ENCODE peak calls at places on chromosomes 16 and 17, in nine cellular contexts. Z, Y, R, O, J, S, G, E and H are unnamed samples.
A peak's percentile ranks its signal among the peaks of the same experiment; 100 is the strongest.

GRCh38 chr17:62676231-62676943 is 48.9 kb downstream of the MRC2 start:
- DNase-seq in R (no peak), O (no peak), E (no peak), Y (no peak), Z (no peak), S (no peak), G (no peak), J (no peak), H (no peak)

GRCh38 chr16:74123195-74123594 is 173.4 kb upstream of the PSMD7 start:
- DNase-seq in Y (no peak), S (no peak), O (no peak), E (no peak), J (no peak), R (no peak), G (no peak), Z (no peak), H (no peak)

GRCh38 chr17:7427549-7427948 is 1.1 kb upstream of the SPEM3 start:
- DNase-seq in R (no peak), Z (no peak), E (no peak), Y (no peak), G (no peak), O (no peak), J (no peak), S (no peak), H (no peak)

GRCh38 chr16:87192418-87193073 is 124.6 kb downstream of the C16orf95 start:
- DNase-seq in O (no peak), J (no peak), R (no peak), Y (no peak), G (no peak), E (no peak), Z (no peak), S (no peak), H (no peak)

GRCh38 chr17:82235775-82236141 is 6.9 kb downstream of the SLC16A3 start:
- DNase-seq in G (no peak), E (no peak), R (no peak), Z (no peak), J (no peak), S (no peak), Y (no peak), O (no peak), H (peak; percentile 36)

GRCh38 chr17:52024296-52024870 is 134.1 kb downstream of the CA10 start:
- DNase-seq in G (no peak), O (no peak), R (no peak), Z (no peak), J (no peak), S (no peak), Y (no peak), E (no peak), H (no peak)

GRCh38 chr16:64150193-64150592 is 971.7 kb downstream of the CDH11 start:
- DNase-seq in R (no peak), Y (peak; percentile 15), J (no peak), Z (no peak), S (no peak), O (no peak), E (no peak), G (no peak), H (no peak)

GRCh38 chr16:67969286-67970039 is 1.0 kb upstream of the SLC12A4 start:
- DNase-seq in Y (peak; percentile 20), G (peak; percentile 64), R (peak; percentile 81), E (no peak), O (no peak), Z (no peak), S (no peak), J (no peak), H (no peak)

GRCh38 chr16:87235810-87236515 is 81.2 kb downstream of the C16orf95 start:
- DNase-seq in O (no peak), S (no peak), G (no peak), Y (no peak), J (no peak), E (no peak), R (peak; percentile 45), Z (no peak), H (no peak)

DNA sequence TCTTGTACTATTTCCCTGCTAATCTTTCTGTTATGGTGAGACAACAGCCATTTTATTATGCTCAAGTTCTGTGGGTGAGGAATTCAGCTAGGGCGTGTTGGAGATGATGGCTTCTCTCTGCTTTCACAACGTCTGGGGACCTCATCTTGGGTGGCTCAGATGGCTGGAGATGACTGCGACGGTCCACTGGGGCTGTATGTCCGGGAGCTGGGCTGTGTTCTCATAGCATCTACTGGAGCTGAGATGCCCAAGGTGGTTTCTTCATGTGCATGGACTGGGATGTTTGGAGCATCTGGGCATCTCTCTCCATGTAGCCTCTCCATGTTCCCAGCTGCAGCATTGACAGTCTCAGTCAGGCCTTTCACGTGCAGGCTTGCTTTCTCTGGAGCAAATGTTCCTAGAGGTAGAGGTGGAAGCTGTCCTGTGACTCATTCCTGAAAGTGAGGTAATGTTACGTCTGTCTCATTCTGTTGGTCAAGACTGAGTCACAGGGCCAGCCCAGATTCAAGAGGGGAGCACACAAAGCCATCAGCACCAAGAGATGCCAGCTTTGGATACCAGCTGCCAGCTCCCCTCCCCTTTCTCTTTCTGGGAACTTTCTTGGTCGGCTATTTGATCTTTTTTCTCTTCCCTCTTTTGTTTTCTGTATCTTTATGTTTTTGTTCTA is 96.2 kb downstream of the RAP1GAP2 start:
- DNase-seq in Z (peak; percentile 74), Y (peak; percentile 19), G (no peak), S (no peak), O (no peak), R (no peak), E (no peak), J (peak; percentile 85), H (peak; percentile 34)
- TF ChIP-seq POLR2AphosphoS5 in Z (peak; percentile 77), Y (no peak), G (no peak), S (peak; percentile 30), O (no peak), R (no peak), E (no peak), J (peak; percentile 45), H (no peak)

DNA sequence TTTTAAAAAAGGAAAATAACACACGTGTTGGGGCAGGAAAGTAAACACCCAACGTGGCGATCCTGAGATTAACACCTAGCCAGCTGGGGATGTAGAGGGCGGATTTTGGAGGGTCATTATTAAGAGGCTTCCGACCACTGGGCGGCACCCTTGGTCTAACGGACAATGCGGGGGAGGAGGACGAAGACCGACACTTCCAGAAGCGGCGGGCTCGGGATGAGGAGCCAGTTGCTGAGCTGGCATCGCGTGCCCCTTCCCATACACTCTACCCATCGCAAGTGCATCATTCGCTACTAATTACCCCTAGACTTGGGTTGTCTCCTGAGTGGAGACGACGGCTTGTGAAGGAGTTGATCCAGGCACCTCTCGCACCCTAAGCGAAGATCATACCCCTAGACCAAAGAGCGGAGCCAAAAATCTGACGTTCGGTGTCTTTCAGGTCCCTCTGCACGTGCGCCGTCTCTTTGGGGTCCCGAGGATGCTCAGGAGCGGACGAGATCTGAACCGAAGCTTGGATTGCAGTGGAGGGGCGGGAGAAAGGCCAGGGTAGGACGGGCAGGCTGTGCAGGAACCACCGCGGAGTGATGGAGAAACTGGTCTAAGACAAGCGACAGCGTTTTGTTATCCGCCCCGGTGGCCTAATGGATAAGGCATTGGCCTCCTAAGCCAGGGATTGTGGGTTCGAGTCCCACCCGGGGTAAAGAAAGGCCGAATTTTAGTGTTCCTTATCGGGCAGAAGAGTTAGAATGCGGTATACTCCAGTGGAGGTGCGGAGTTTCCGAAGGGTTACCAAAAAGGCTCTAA is 17.6 kb downstream of the ZNF213 start:
- DNase-seq in J (peak; percentile 89), G (peak; percentile 93), R (peak; percentile 96), Y (peak; percentile 93), O (peak; percentile 88), E (peak; percentile 77), Z (peak; percentile 86), S (peak; percentile 86), H (peak; percentile 91)
- TF ChIP-seq CTCF in J (peak; percentile 48), G (no peak), R (peak; percentile 57), Y (peak; percentile 46), O (peak; percentile 64), E (peak; percentile 43), Z (peak; percentile 26), S (peak; percentile 30), H (no peak)

DNA sequence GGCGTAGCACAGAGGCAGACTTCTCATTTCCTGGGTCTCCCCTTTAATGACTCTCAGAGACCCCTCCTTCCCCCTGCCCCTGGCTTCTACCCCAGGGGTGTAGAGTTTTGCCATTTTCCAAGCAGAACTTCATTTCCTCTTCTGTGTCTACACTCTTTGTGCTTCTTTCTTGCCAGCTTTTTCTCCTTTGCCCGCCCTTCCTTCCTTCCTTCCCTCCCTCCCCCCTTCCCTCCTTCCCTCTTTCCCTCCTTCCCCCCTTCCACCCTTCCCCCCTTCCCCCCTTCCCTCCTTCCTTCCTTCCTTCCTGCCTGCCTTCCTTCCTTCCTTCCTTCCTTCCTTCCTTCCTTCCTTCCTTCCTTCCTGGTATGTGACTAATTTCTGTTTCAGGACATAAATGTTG is 47.0 kb downstream of the MAPT start:
- DNase-seq in J (no peak), R (no peak), Y (no peak), G (no peak), Z (no peak), O (no peak), E (no peak), S (no peak), H (no peak)
- H3K27ac ChIP-seq in J (no peak overlapping the region), R (no peak overlapping the region), Y (no peak overlapping the region), G (peak overlapping the region; percentile 64), Z (peak overlapping the region; percentile 48), O (no peak overlapping the region), E (no peak overlapping the region), S (peak overlapping the region; percentile 73), H (peak overlapping the region; percentile 56)

GRCh38 chr16:1914084-1914608 is 4.1 kb downstream of the HS3ST6 start:
- DNase-seq in J (no peak), E (no peak), Y (no peak), Z (no peak), G (no peak), R (no peak), S (no peak), O (no peak), H (peak; percentile 40)

GRCh38 chr16:1914759-1915387 is 3.3 kb downstream of the HS3ST6 start:
- DNase-seq in Z (no peak), G (no peak), Y (no peak), J (no peak), O (no peak), R (no peak), E (no peak), S (no peak), H (no peak)

GRCh38 chr16:1912215-1912543 is 6.0 kb downstream of the HS3ST6 start:
- DNase-seq in G (no peak), E (no peak), Z (no peak), O (no peak), S (no peak), R (no peak), J (no peak), Y (no peak), H (no peak)

GRCh38 chr16:1911467-1912214 is 6.6 kb downstream of the HS3ST6 start:
- DNase-seq in G (no peak), Y (no peak), Z (no peak), E (no peak), J (no peak), S (no peak), R (no peak), O (no peak), H (no peak)

DNA sequence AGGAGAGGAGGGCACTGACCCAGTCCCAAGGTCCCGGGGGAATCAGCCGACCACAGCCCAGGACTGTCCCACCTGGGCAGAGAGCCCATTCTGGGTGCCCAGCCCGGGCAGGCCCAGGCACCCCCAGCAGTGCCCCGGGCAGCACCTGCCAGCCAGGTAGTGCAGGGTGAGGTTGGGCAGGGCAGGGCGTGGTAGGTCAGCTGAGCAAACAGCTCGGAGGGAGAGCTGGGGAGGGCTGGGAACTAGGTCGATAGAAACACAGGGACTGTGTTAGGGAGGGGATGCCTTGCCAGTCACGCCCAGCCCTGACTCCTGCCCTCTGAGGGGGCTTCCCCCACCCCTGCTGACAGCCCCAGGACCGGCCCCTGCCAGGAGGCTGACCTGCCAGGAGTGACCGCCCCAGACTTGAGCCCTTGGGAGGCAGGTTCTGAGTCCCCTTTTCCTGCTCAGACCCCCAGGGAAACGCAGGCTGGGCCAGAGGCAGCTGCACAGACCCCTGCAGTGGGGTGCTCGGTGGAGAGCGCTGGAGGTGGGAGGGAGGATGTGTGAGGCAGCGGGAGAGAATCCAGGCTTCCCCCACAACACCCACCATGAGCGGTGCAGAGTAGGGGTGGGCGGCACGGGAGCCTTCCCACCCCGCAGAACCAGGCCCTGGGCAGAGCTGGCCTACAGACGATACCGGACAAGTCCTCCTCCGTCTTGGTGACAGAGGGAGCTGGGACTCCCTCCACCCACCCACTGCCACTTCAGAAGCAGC is 4.7 kb downstream of the HS3ST6 start:
- DNase-seq in J (no peak), Y (no peak), R (no peak), G (no peak), Z (peak; percentile 83), S (peak; percentile 28), O (no peak), E (no peak), H (peak; percentile 91)
- TF ChIP-seq POLR2AphosphoS5 in J (no peak), Y (no peak), R (no peak), G (no peak), Z (no peak), S (no peak), O (no peak), E (no peak), H (peak; percentile 61)